ENCODE peak calls at places on chromosomes 11 and 22, in seven cellular contexts. One of them, this sample, is unnamed.

GRCh38 chr11:13983081-13983751 is 20.7 kb downstream of the SPON1 start:
- DNase-seq in GM23338: no peak
- DNase-seq in lung: no peak
- DNase-seq in transverse colon: peak
- DNase-seq in AG04450: no peak
- DNase-seq in lower lobe of right lung: no peak
- DNase-seq in HCT116: no peak
- DNase-seq in this sample: no peak

GRCh38 chr22:41290262-41291221 is 4.6 kb upstream of the RANGAP1 start:
- DNase-seq in GM23338: peak
- DNase-seq in lung: no peak
- DNase-seq in transverse colon: no peak
- DNase-seq in AG04450: peak
- DNase-seq in lower lobe of right lung: no peak
- DNase-seq in HCT116: no peak
- DNase-seq in this sample: no peak

GRCh38 chr22:37330200-37331033 is 48.1 kb downstream of the CYTH4 start:
- DNase-seq in GM23338: peak
- DNase-seq in lung: no peak
- DNase-seq in transverse colon: peak
- DNase-seq in AG04450: peak
- DNase-seq in lower lobe of right lung: no peak
- DNase-seq in HCT116: peak
- DNase-seq in this sample: no peak

GRCh38 chr22:19239464-19239863 is 52.1 kb downstream of the CLTCL1 start:
- DNase-seq in GM23338: no peak
- DNase-seq in lung: no peak
- DNase-seq in transverse colon: no peak
- DNase-seq in AG04450: no peak
- DNase-seq in lower lobe of right lung: no peak
- DNase-seq in HCT116: no peak
- DNase-seq in this sample: no peak

GRCh38 chr11:120095516-120095915 is 42.4 kb downstream of the TRIM29 start:
- DNase-seq in GM23338: no peak
- DNase-seq in lung: no peak
- DNase-seq in transverse colon: no peak
- DNase-seq in AG04450: no peak
- DNase-seq in lower lobe of right lung: no peak
- DNase-seq in HCT116: no peak
- DNase-seq in this sample: no peak

GRCh38 chr11:122668562-122669090 is 13.1 kb downstream of the UBASH3B start:
- DNase-seq in GM23338: no peak
- DNase-seq in lung: no peak
- DNase-seq in transverse colon: no peak
- DNase-seq in AG04450: peak
- DNase-seq in lower lobe of right lung: no peak
- DNase-seq in HCT116: peak
- DNase-seq in this sample: no peak

GRCh38 chr11:109641549-109641948 is 219.6 kb downstream of the C11orf87 start:
- DNase-seq in GM23338: peak
- DNase-seq in lung: no peak
- DNase-seq in transverse colon: no peak
- DNase-seq in AG04450: peak
- DNase-seq in lower lobe of right lung: no peak
- DNase-seq in HCT116: no peak
- DNase-seq in this sample: no peak

GRCh38 chr11:69319255-69320106 is 25.5 kb downstream of the MYEOV start:
- DNase-seq in GM23338: no peak
- DNase-seq in lung: no peak
- DNase-seq in transverse colon: no peak
- DNase-seq in AG04450: no peak
- DNase-seq in lower lobe of right lung: no peak
- DNase-seq in HCT116: no peak
- DNase-seq in this sample: no peak

GRCh38 chr22:22422629-22423112 is 85.9 kb downstream of the ZNF280B start:
- DNase-seq in GM23338: peak
- DNase-seq in lung: peak
- DNase-seq in transverse colon: peak
- DNase-seq in AG04450: peak
- DNase-seq in lower lobe of right lung: peak
- DNase-seq in HCT116: peak
- DNase-seq in this sample: peak

GRCh38 chr11:8760896-8761295 is 78.3 kb downstream of the RPL27A start:
- DNase-seq in GM23338: no peak
- DNase-seq in lung: no peak
- DNase-seq in transverse colon: no peak
- DNase-seq in AG04450: peak
- DNase-seq in lower lobe of right lung: no peak
- DNase-seq in HCT116: no peak
- DNase-seq in this sample: no peak

GRCh38 chr11:125057370-125058060 is 5.6 kb upstream of the SLC37A2 start:
- DNase-seq in GM23338: no peak
- DNase-seq in lung: no peak
- DNase-seq in transverse colon: no peak
- DNase-seq in AG04450: no peak
- DNase-seq in lower lobe of right lung: no peak
- DNase-seq in HCT116: no peak
- DNase-seq in this sample: no peak
- TF ChIP-seq CTCF in GM23338: no peak
- TF ChIP-seq CTCF in lung: no peak
- TF ChIP-seq CTCF in transverse colon: no peak
- TF ChIP-seq CTCF in AG04450: no peak
- TF ChIP-seq CTCF in lower lobe of right lung: no peak
- TF ChIP-seq CTCF in HCT116: no peak
- TF ChIP-seq CTCF in this sample: no peak

GRCh38 chr11:64598797-64599697 is 8.0 kb downstream of the SLC22A12 start:
- DNase-seq in GM23338: no peak
- DNase-seq in lung: no peak
- DNase-seq in transverse colon: no peak
- DNase-seq in AG04450: no peak
- DNase-seq in lower lobe of right lung: peak
- DNase-seq in HCT116: no peak
- DNase-seq in this sample: no peak

GRCh38 chr11:64598106-64598796 is 7.2 kb downstream of the SLC22A12 start:
- DNase-seq in GM23338: no peak
- DNase-seq in lung: no peak
- DNase-seq in transverse colon: no peak
- DNase-seq in AG04450: no peak
- DNase-seq in lower lobe of right lung: peak
- DNase-seq in HCT116: no peak
- DNase-seq in this sample: no peak

GRCh38 chr11:64600281-64600992 is 9.4 kb downstream of the SLC22A12 start:
- DNase-seq in GM23338: no peak
- DNase-seq in lung: no peak
- DNase-seq in transverse colon: no peak
- DNase-seq in AG04450: no peak
- DNase-seq in lower lobe of right lung: no peak
- DNase-seq in HCT116: no peak
- DNase-seq in this sample: no peak

GRCh38 chr11:64597671-64598101 is 6.7 kb downstream of the SLC22A12 start:
- DNase-seq in GM23338: no peak
- DNase-seq in lung: no peak
- DNase-seq in transverse colon: no peak
- DNase-seq in AG04450: no peak
- DNase-seq in lower lobe of right lung: peak
- DNase-seq in HCT116: no peak
- DNase-seq in this sample: no peak

DNA sequence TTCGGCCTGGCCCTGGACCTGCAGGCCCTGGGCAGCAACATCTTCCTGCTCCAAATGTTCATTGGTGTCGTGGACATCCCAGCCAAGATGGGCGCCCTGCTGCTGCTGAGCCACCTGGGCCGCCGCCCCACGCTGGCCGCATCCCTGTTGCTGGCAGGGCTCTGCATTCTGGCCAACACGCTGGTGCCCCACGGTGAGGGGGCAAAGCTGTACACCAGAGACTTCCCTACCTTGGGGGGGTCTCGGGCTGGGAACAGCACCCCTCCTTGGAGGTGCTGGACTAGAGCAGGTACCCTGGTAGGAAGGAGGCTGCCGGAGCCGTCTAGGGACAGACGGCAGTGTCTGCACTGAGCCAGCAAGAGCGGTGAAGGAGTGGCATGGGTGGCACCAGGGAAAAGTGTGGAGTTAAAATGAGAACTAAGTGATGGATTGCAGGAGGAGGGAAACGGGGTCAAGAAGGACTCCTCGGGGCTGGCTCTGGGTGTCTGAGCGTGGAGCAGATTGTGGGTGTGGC is 8.7 kb downstream of the SLC22A12 start:
- DNase-seq in GM23338: no peak
- DNase-seq in lung: no peak
- DNase-seq in transverse colon: no peak
- DNase-seq in AG04450: no peak
- DNase-seq in lower lobe of right lung: no peak
- DNase-seq in HCT116: no peak
- DNase-seq in this sample: no peak
- H3K27ac ChIP-seq in GM23338: no peak
- H3K27ac ChIP-seq in lung: no peak
- H3K27ac ChIP-seq in transverse colon: no peak
- H3K27ac ChIP-seq in AG04450: no peak
- H3K27ac ChIP-seq in lower lobe of right lung: no peak
- H3K27ac ChIP-seq in HCT116: no peak
- H3K27ac ChIP-seq in this sample: no peak

DNA sequence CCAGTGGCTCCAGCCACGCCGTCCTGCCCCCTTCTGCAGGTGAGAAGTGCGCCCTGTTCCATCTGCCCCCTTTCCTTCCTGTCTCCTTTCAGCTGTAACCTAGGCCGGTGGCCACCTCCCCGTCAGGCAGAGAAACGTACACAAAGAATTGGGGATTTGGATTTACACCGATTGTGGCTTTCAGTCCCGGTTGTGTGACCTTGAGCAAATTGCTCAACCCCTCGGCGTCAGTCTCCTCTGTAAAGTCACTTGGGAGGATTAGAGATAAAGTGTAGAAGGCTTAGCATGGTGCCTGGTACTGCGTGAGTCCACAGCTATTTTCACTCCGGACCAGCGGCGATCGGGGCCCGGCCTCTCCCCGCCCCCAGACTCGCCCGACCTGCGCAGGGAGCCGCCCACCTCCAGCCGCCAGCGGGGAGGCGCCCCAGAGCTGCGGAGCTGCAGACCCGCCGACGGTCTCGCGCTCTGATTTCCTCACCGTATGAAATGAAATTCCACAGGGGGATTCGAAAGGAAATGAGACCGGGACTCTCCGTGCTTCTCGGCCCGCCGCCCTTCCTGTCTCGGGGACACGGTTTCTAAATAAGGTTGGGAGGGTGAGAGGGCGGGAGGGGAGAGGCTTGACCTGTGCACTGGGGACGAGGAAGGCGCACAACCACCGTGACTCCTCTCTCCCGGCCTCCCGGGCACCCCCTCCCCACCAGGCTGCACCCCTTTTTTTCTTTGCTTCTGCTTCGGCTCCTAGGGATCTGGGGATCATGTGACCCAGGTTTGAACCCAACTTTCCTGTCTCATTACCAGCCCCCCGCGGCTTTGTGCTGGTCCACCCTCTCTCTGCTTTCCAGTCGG is 703 bp upstream of the FZD4 start:
- DNase-seq in GM23338: peak
- DNase-seq in lung: peak
- DNase-seq in transverse colon: peak
- DNase-seq in AG04450: no peak
- DNase-seq in lower lobe of right lung: peak
- DNase-seq in HCT116: peak
- DNase-seq in this sample: no peak
- TF ChIP-seq CTCF in GM23338: peak
- TF ChIP-seq CTCF in lung: peak
- TF ChIP-seq CTCF in transverse colon: peak
- TF ChIP-seq CTCF in AG04450: peak
- TF ChIP-seq CTCF in lower lobe of right lung: peak
- TF ChIP-seq CTCF in HCT116: no peak
- TF ChIP-seq CTCF in this sample: no peak

GRCh38 chr11:12429155-12429554 is 51.8 kb downstream of the PARVA start:
- DNase-seq in GM23338: no peak
- DNase-seq in lung: no peak
- DNase-seq in transverse colon: no peak
- DNase-seq in AG04450: no peak
- DNase-seq in lower lobe of right lung: no peak
- DNase-seq in HCT116: no peak
- DNase-seq in this sample: no peak

GRCh38 chr11:12433571-12434061 is 56.2 kb downstream of the PARVA start:
- DNase-seq in GM23338: no peak
- DNase-seq in lung: no peak
- DNase-seq in transverse colon: peak
- DNase-seq in AG04450: peak
- DNase-seq in lower lobe of right lung: no peak
- DNase-seq in HCT116: no peak
- DNase-seq in this sample: no peak

GRCh38 chr11:12432507-12432906 is 55.1 kb downstream of the PARVA start:
- DNase-seq in GM23338: no peak
- DNase-seq in lung: no peak
- DNase-seq in transverse colon: no peak
- DNase-seq in AG04450: no peak
- DNase-seq in lower lobe of right lung: no peak
- DNase-seq in HCT116: no peak
- DNase-seq in this sample: no peak

GRCh38 chr11:12430351-12430750 is 53.0 kb downstream of the PARVA start:
- DNase-seq in GM23338: no peak
- DNase-seq in lung: no peak
- DNase-seq in transverse colon: no peak
- DNase-seq in AG04450: no peak
- DNase-seq in lower lobe of right lung: no peak
- DNase-seq in HCT116: no peak
- DNase-seq in this sample: no peak

GRCh38 chr11:12430912-12431311 is 53.5 kb downstream of the PARVA start:
- DNase-seq in GM23338: no peak
- DNase-seq in lung: peak
- DNase-seq in transverse colon: peak
- DNase-seq in AG04450: peak
- DNase-seq in lower lobe of right lung: no peak
- DNase-seq in HCT116: no peak
- DNase-seq in this sample: no peak
- H3K27ac ChIP-seq in GM23338: no peak
- H3K27ac ChIP-seq in lung: peak
- H3K27ac ChIP-seq in transverse colon: peak
- H3K27ac ChIP-seq in AG04450: peak
- H3K27ac ChIP-seq in lower lobe of right lung: no peak
- H3K27ac ChIP-seq in HCT116: no peak
- H3K27ac ChIP-seq in this sample: no peak

GRCh38 chr11:125479113-125479512 is 17.0 kb downstream of the FEZ1 start:
- DNase-seq in GM23338: no peak
- DNase-seq in lung: no peak
- DNase-seq in transverse colon: no peak
- DNase-seq in AG04450: no peak
- DNase-seq in lower lobe of right lung: no peak
- DNase-seq in HCT116: no peak
- DNase-seq in this sample: no peak
- TF ChIP-seq CTCF in GM23338: no peak
- TF ChIP-seq CTCF in lung: no peak
- TF ChIP-seq CTCF in transverse colon: no peak
- TF ChIP-seq CTCF in AG04450: no peak
- TF ChIP-seq CTCF in lower lobe of right lung: no peak
- TF ChIP-seq CTCF in HCT116: no peak
- TF ChIP-seq CTCF in this sample: no peak